ENCODE peak calls at places on chromosome 3, in four cellular contexts. C, A, Q and B are unnamed samples.

GRCh38 chr3:16994842-16995535 is 110.2 kb downstream of the PLCL2 start:
- DNase-seq in A (no peak), Q (no peak), C (no peak), B (no peak)

GRCh38 chr3:149310796-149311534 is 22.5 kb downstream of the TM4SF18 start:
- DNase-seq in C (no peak), Q (no peak), A (no peak), B (no peak)

GRCh38 chr3:52787672-52788625 is 6.6 kb upstream of the ITIH3 start:
- DNase-seq in C (peak), Q (no peak), A (no peak), B (no peak)

GRCh38 chr3:196431193-196432136 is 762 bp downstream of the UBXN7 start:
- DNase-seq in A (peak), C (peak), Q (peak), B (peak)

GRCh38 chr3:130700541-130700940 is 46.1 kb downstream of the PIK3R4 start:
- DNase-seq in Q (no peak), A (no peak), C (no peak), B (no peak)

GRCh38 chr3:30681276-30682211 is 75.1 kb downstream of the TGFBR2 start:
- DNase-seq in A (peak), Q (no peak), C (peak), B (peak)

GRCh38 chr3:144470646-144471045 is 499.0 kb downstream of the DIPK2A start:
- DNase-seq in A (no peak), Q (no peak), C (no peak), B (no peak)

GRCh38 chr3:126993436-126993835 is 10.5 kb downstream of the PLXNA1 start:
- DNase-seq in A (no peak), C (no peak), Q (no peak), B (no peak)

GRCh38 chr3:50588759-50589433 is 19.6 kb downstream of the HEMK1 start:
- DNase-seq in C (no peak), Q (no peak), A (no peak), B (no peak)

GRCh38 chr3:35383719-35384555 is 255.4 kb upstream of the ARPP21 start:
- DNase-seq in C (no peak), A (no peak), Q (no peak), B (no peak)

GRCh38 chr3:13414040-13414729 is 5.9 kb downstream of the NUP210 start:
- DNase-seq in C (peak), Q (no peak), A (no peak), B (no peak)

GRCh38 chr3:12477256-12477655 is 7.0 kb upstream of the TSEN2 start:
- DNase-seq in A (no peak), Q (no peak), C (no peak), B (no peak)

GRCh38 chr3:62101488-62101887 is 271.9 kb downstream of the FEZF2 start:
- DNase-seq in Q (no peak), A (no peak), C (no peak), B (no peak)

GRCh38 chr3:133412511-133413165 is 12.8 kb downstream of the BFSP2 start:
- DNase-seq in Q (no peak), A (peak), C (no peak), B (no peak)

GRCh38 chr3:51519848-51520247 is 18.7 kb upstream of the RAD54L2 start:
- DNase-seq in C (no peak), A (no peak), Q (no peak), B (no peak)

GRCh38 chr3:187265461-187265955 is 26.0 kb downstream of the MASP1 start:
- DNase-seq in A (no peak), C (no peak), Q (no peak), B (no peak)

GRCh38 chr3:182327196-182327681 is 466.1 kb upstream of the ATP11B start:
- DNase-seq in A (no peak), C (peak), Q (no peak), B (no peak)

GRCh38 chr3:124761250-124761796 is 31.1 kb downstream of the UMPS start:
- DNase-seq in C (peak), A (peak), Q (peak), B (peak)

GRCh38 chr3:172517859-172518466 is 5.3 kb downstream of the TNFSF10 start:
- DNase-seq in Q (no peak), A (no peak), C (no peak), B (no peak)

GRCh38 chr3:123449092-123449985 is 449 bp upstream of the ADCY5 start:
- DNase-seq in C (peak), A (no peak), Q (peak), B (peak)

GRCh38 chr3:47512416-47513124 is 942 bp downstream of the ELP6 start:
- DNase-seq in C (no peak), Q (peak), A (no peak), B (peak)

GRCh38 chr3:100402150-100402706 is 889 bp downstream of the LNP1 start:
- DNase-seq in Q (no peak), C (no peak), A (peak), B (no peak)

GRCh38 chr3:175193815-175194518 is 334.8 kb downstream of the NAALADL2 start:
- DNase-seq in C (no peak), A (peak), Q (no peak), B (no peak)

GRCh38 chr3:72380711-72381508 is 467.3 kb downstream of the SHQ1 start:
- DNase-seq in A (no peak), Q (no peak), C (no peak), B (no peak)

GRCh38 chr3:20060924-20061323 is 20.7 kb downstream of the KAT2B start:
- DNase-seq in A (no peak), C (no peak), Q (no peak), B (no peak)

GRCh38 chr3:78565712-78566111 is 1202.1 kb downstream of the ROBO1 start:
- DNase-seq in A (no peak), C (no peak), Q (no peak), B (no peak)

GRCh38 chr3:182740710-182741109 is 52.6 kb upstream of the ATP11B start:
- DNase-seq in C (no peak), A (no peak), Q (no peak), B (no peak)

GRCh38 chr3:184725176-184725575 is 13.3 kb upstream of the MAGEF1 start:
- DNase-seq in C (no peak), A (no peak), Q (no peak), B (no peak)
- TF ChIP-seq CTCF in C (no peak), A (no peak), Q (no peak), B (no peak)

GRCh38 chr3:109275702-109276293 is 40.5 kb downstream of the DPPA2 start:
- DNase-seq in Q (peak), C (no peak), A (peak), B (peak)
- TF ChIP-seq CTCF in Q (peak), C (peak), A (peak), B (peak)

GRCh38 chr3:33099701-33100100 is 2.8 kb upstream of the GLB1 start:
- DNase-seq in C (no peak), Q (no peak), A (no peak), B (no peak)
- TF ChIP-seq CTCF in C (no peak), Q (no peak), A (no peak), B (no peak)

DNA sequence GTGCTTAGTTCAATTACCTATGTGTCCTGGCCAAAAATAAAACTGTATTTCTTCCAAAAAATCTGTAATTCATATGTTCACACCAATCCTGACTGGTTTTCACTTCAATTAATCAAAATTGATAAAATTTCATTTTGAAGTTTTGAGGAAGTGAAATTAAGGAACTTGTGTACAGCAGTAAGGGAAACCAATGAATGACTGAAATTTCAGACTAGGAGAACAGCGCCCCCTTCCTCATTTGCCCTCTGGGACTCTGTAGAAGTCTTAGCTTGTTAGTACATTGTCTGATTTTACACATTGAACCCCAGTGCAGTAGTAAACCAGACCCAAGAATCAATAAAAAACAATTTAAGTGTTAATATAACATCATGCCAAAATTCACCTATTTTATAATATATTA is 495.3 kb upstream of the AGTR1 start:
- DNase-seq in Q (no peak), A (no peak), C (no peak), B (no peak)
- TF ChIP-seq CTCF in Q (peak), A (no peak), C (no peak), B (no peak)

GRCh38 chr3:28476194-28476593 is 127.6 kb upstream of the AZI2 start:
- DNase-seq in Q (no peak), A (peak), C (no peak), B (no peak)
- TF ChIP-seq CTCF in Q (peak), A (peak), C (peak), B (peak)

GRCh38 chr3:38369186-38369585 is 22.6 kb downstream of the XYLB start:
- DNase-seq in A (no peak), Q (no peak), C (no peak), B (no peak)

GRCh38 chr3:38367709-38368108 is 21.1 kb downstream of the XYLB start:
- DNase-seq in A (no peak), Q (no peak), C (no peak), B (no peak)

GRCh38 chr3:38366082-38366481 is 19.5 kb downstream of the XYLB start:
- DNase-seq in Q (no peak), A (no peak), C (no peak), B (no peak)

GRCh38 chr3:38370149-38370548 is 23.6 kb downstream of the XYLB start:
- DNase-seq in Q (no peak), C (no peak), A (no peak), B (no peak)

DNA sequence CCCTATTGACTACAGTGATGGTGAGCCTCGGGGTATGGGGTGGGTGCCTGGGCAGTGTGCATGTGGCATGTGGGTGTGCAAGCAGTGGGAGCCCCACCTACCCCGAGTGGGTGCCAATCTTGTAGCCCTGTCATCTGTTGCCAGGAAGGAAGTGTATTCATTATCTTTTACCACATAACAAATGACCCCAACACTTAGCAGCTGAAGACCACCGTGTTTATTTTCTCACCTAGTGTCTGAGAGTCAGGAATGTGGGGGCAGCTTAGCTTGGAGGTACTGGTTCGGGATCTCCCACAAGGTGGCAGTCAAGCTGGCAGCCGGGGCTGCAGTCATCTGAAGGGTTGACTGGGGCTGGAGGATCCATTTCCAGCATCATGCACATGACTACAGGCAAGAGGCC is 21.7 kb downstream of the XYLB start:
- DNase-seq in C (no peak), Q (no peak), A (no peak), B (no peak)
- TF ChIP-seq CTCF in C (no peak), Q (no peak), A (peak), B (no peak)